ENCODE peak calls at places on chromosomes 5 and 9, in five cellular contexts. J is heart right ventricle, V is cardiac muscle cell, C is lower lobe of right lung, F is uterus. L is an unnamed sample. For H3K36me3, the result is how much of the 10 kb centered on the place peaks cover.

GRCh38 chr5:159786901-159787691 is 129.2 kb upstream of the ADRA1B start:
- DNase-seq in F (peak), V (no peak), C (peak), J (peak), L (no peak)

GRCh38 chr5:1134478-1134877 is 22.6 kb upstream of the SLC12A7 start:
- DNase-seq in V (no peak), C (no peak), J (peak), F (no peak), L (no peak)

GRCh38 chr5:32490972-32491557 is 46.5 kb upstream of the ZFR start:
- DNase-seq in C (no peak), J (no peak), F (no peak), V (no peak), L (no peak)

GRCh38 chr5:159905496-159905895 is 10.8 kb upstream of the ADRA1B start:
- DNase-seq in V (no peak), F (no peak), C (no peak), J (no peak), L (no peak)

GRCh38 chr9:88922091-88922490 is 69.2 kb upstream of the S1PR3 start:
- DNase-seq in F (no peak), V (no peak), C (no peak), J (no peak), L (no peak)

GRCh38 chr5:128671861-128672414 is 133.9 kb upstream of the FBN2 start:
- DNase-seq in F (no peak), C (no peak), J (no peak), V (no peak), L (no peak)

GRCh38 chr5:65327582-65327981 is 154.1 kb downstream of the ADAMTS6 start:
- DNase-seq in J (no peak), V (no peak), C (no peak), F (no peak), L (no peak)

GRCh38 chr5:117809251-117809650 is 1179.1 kb downstream of the DTWD2 start:
- DNase-seq in V (no peak), J (no peak), C (no peak), F (no peak), L (no peak)

GRCh38 chr5:143499480-143500114 is 96.1 kb upstream of the NR3C1 start:
- DNase-seq in C (no peak), V (no peak), J (no peak), F (no peak), L (no peak)

GRCh38 chr5:158175664-158176507 is 316.9 kb upstream of the CLINT1 start:
- DNase-seq in V (peak), C (peak), J (no peak), F (no peak), L (no peak)

GRCh38 chr9:130549093-130549735 is 30.2 kb upstream of the FUBP3 start:
- DNase-seq in F (no peak), J (no peak), C (no peak), V (no peak), L (no peak)

GRCh38 chr9:130898552-130898852 is 1.9 kb upstream of the QRFP start:
- DNase-seq in V (no peak), C (no peak), J (no peak), F (no peak), L (no peak)

GRCh38 chr5:116084231-116084630 is 594 bp upstream of the COMMD10 start:
- DNase-seq in V (peak), F (no peak), J (no peak), C (no peak), L (no peak)

GRCh38 chr9:5582835-5583195 is 46.1 kb upstream of the RIC1 start:
- DNase-seq in F (peak), V (no peak), C (no peak), J (no peak), L (no peak)

GRCh38 chr5:54013556-54014157 is 296.7 kb downstream of the ARL15 start:
- DNase-seq in F (no peak), C (peak), J (peak), V (no peak), L (peak)

GRCh38 chr9:22279621-22280020 is 167.0 kb upstream of the DMRTA1 start:
- DNase-seq in J (no peak), C (no peak), F (no peak), V (no peak), L (no peak)

GRCh38 chr5:59587489-59588337 is 305.8 kb downstream of the PDE4D start:
- DNase-seq in C (peak), J (peak), V (peak), F (peak), L (peak)

GRCh38 chr5:13708906-13709305 is 235.6 kb downstream of the DNAH5 start:
- DNase-seq in C (no peak), F (no peak), J (no peak), V (no peak), L (no peak)

GRCh38 chr5:172059661-172060100 is 53.2 kb upstream of the FBXW11 start:
- DNase-seq in J (no peak), F (no peak), C (no peak), V (no peak), L (no peak)

GRCh38 chr5:125372694-125373621 is 626.5 kb upstream of the ZNF608 start:
- DNase-seq in V (no peak), C (no peak), J (no peak), F (no peak), L (no peak)

GRCh38 chr5:9922719-9923118 is 292.6 kb upstream of the TAS2R1 start:
- DNase-seq in C (no peak), F (no peak), J (no peak), V (no peak), L (no peak)

GRCh38 chr9:4464911-4465513 is 25.3 kb upstream of the SLC1A1 start:
- DNase-seq in J (no peak), V (no peak), F (no peak), C (no peak), L (no peak)

GRCh38 chr9:136499071-136499934 is 16.5 kb upstream of the SEC16A start:
- DNase-seq in V (no peak), F (no peak), C (no peak), J (no peak), L (no peak)
- H3K36me3 ChIP-seq in V (under half), F (under half), C (half or more), J (half or more), L (under half)

GRCh38 chr5:16679863-16680262 is 63.1 kb upstream of the RETREG1 start:
- DNase-seq in C (no peak), V (no peak), F (no peak), J (no peak), L (no peak)
- H3K36me3 ChIP-seq in C (half or more), V (under half), F (under half), J (half or more), L (under half)

GRCh38 chr9:134145262-134145661 is 9.4 kb downstream of the WDR5 start:
- DNase-seq in J (no peak), C (no peak), F (no peak), V (no peak), L (no peak)
- H3K36me3 ChIP-seq in J (half or more), C (half or more), F (under half), V (half or more), L (under half)

GRCh38 chr9:33320230-33320567 is 29.9 kb downstream of the NFX1 start:
- DNase-seq in J (no peak), C (no peak), F (no peak), V (no peak), L (no peak)

GRCh38 chr9:33315371-33315770 is 25.1 kb downstream of the NFX1 start:
- DNase-seq in C (no peak), V (no peak), J (no peak), F (no peak), L (no peak)

GRCh38 chr9:33320568-33321261 is 30.4 kb downstream of the NFX1 start:
- DNase-seq in V (no peak), F (no peak), C (no peak), J (no peak), L (no peak)

GRCh38 chr9:33318225-33318624 is 27.9 kb downstream of the NFX1 start:
- DNase-seq in J (no peak), F (no peak), C (no peak), V (no peak), L (no peak)

DNA sequence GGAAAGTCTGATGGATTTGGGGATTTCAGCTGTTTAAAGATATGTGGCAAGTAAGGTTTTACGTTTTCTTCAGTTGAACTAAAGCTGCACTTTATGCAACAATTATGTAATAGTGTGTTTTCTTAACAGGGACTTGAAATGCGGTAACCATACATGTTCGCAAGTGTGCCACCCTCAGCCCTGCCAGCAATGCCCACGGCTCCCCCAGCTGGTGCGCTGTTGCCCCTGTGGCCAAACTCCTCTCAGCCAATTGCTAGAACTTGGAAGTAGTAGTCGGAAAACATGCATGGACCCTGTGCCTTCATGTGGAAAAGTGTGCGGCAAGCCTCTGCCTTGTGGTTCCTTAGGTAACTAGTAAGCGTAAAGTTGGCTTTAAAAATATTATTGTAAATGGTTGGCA is 28.5 kb downstream of the NFX1 start:
- DNase-seq in F (no peak), C (no peak), J (no peak), V (no peak), L (no peak)
- H3K36me3 ChIP-seq in F (under half), C (half or more), J (half or more), V (half or more), L (under half)

GRCh38 chr5:139681112-139681458 is 32.9 kb downstream of the CXXC5 start:
- DNase-seq in C (no peak), F (no peak), V (no peak), J (no peak), L (no peak)
- H3K36me3 ChIP-seq in C (under half), F (under half), V (under half), J (under half), L (under half)